ENCODE peak calls at places on chromosomes 2 and 18, in seven cellular contexts. One of them, this sample, is unnamed.

GRCh38 chr2:39696838-39697237 is 31.1 kb downstream of the TMEM178A start:
- DNase-seq in HL-60: no peak
- DNase-seq in dorsolateral prefrontal cortex: no peak
- DNase-seq in psoas muscle: no peak
- DNase-seq in tibial nerve: no peak
- DNase-seq in astrocyte of the spinal cord: peak; percentile 85
- DNase-seq in endodermal cell: no peak
- DNase-seq in this sample: no peak

GRCh38 chr18:48735070-48735676 is 196.3 kb downstream of the CTIF start:
- DNase-seq in HL-60: no peak
- DNase-seq in dorsolateral prefrontal cortex: no peak
- DNase-seq in psoas muscle: no peak
- DNase-seq in tibial nerve: no peak
- DNase-seq in astrocyte of the spinal cord: peak; percentile 25
- DNase-seq in endodermal cell: peak; percentile 68
- DNase-seq in this sample: no peak

GRCh38 chr2:212156114-212156513 is 382.5 kb downstream of the ERBB4 start:
- DNase-seq in HL-60: no peak
- DNase-seq in dorsolateral prefrontal cortex: no peak
- DNase-seq in psoas muscle: no peak
- DNase-seq in tibial nerve: no peak
- DNase-seq in astrocyte of the spinal cord: no peak
- DNase-seq in endodermal cell: no peak
- DNase-seq in this sample: no peak

GRCh38 chr2:46923011-46923669 is 7.5 kb upstream of the MCFD2 start:
- DNase-seq in HL-60: no peak
- DNase-seq in dorsolateral prefrontal cortex: no peak
- DNase-seq in psoas muscle: no peak
- DNase-seq in tibial nerve: no peak
- DNase-seq in astrocyte of the spinal cord: no peak
- DNase-seq in endodermal cell: no peak
- DNase-seq in this sample: no peak

GRCh38 chr2:13093644-13094043 is 376.9 kb downstream of the TRIB2 start:
- DNase-seq in HL-60: no peak
- DNase-seq in dorsolateral prefrontal cortex: no peak
- DNase-seq in psoas muscle: no peak
- DNase-seq in tibial nerve: no peak
- DNase-seq in astrocyte of the spinal cord: no peak
- DNase-seq in endodermal cell: no peak
- DNase-seq in this sample: no peak

GRCh38 chr2:202339052-202339870 is 36.9 kb upstream of the BMPR2 start:
- DNase-seq in HL-60: no peak
- DNase-seq in dorsolateral prefrontal cortex: no peak
- DNase-seq in psoas muscle: no peak
- DNase-seq in tibial nerve: no peak
- DNase-seq in astrocyte of the spinal cord: peak; percentile 62
- DNase-seq in endodermal cell: no peak
- DNase-seq in this sample: no peak

GRCh38 chr18:39647627-39648502 is 2082.3 kb upstream of the CELF4 start:
- DNase-seq in HL-60: no peak
- DNase-seq in dorsolateral prefrontal cortex: no peak
- DNase-seq in psoas muscle: no peak
- DNase-seq in tibial nerve: no peak
- DNase-seq in astrocyte of the spinal cord: peak; percentile 95
- DNase-seq in endodermal cell: no peak
- DNase-seq in this sample: no peak

GRCh38 chr2:206955253-206955652 is 15.9 kb downstream of the CPO start:
- DNase-seq in HL-60: no peak
- DNase-seq in dorsolateral prefrontal cortex: no peak
- DNase-seq in psoas muscle: no peak
- DNase-seq in tibial nerve: no peak
- DNase-seq in astrocyte of the spinal cord: no peak
- DNase-seq in endodermal cell: no peak
- DNase-seq in this sample: no peak

GRCh38 chr18:61554117-61554776 is 221.0 kb downstream of the CDH20 start:
- DNase-seq in HL-60: no peak
- DNase-seq in dorsolateral prefrontal cortex: no peak
- DNase-seq in psoas muscle: peak; percentile 54
- DNase-seq in tibial nerve: no peak
- DNase-seq in astrocyte of the spinal cord: no peak
- DNase-seq in endodermal cell: no peak
- DNase-seq in this sample: no peak

GRCh38 chr2:240303896-240304745 is 131.3 kb upstream of the GPC1 start:
- DNase-seq in HL-60: no peak
- DNase-seq in dorsolateral prefrontal cortex: no peak
- DNase-seq in psoas muscle: no peak
- DNase-seq in tibial nerve: no peak
- DNase-seq in astrocyte of the spinal cord: no peak
- DNase-seq in endodermal cell: peak; percentile 35
- DNase-seq in this sample: no peak

GRCh38 chr2:42913280-42913878 is 121.0 kb upstream of the HAAO start:
- DNase-seq in HL-60: no peak
- DNase-seq in dorsolateral prefrontal cortex: no peak
- DNase-seq in psoas muscle: no peak
- DNase-seq in tibial nerve: no peak
- DNase-seq in astrocyte of the spinal cord: no peak
- DNase-seq in endodermal cell: no peak
- DNase-seq in this sample: no peak

DNA sequence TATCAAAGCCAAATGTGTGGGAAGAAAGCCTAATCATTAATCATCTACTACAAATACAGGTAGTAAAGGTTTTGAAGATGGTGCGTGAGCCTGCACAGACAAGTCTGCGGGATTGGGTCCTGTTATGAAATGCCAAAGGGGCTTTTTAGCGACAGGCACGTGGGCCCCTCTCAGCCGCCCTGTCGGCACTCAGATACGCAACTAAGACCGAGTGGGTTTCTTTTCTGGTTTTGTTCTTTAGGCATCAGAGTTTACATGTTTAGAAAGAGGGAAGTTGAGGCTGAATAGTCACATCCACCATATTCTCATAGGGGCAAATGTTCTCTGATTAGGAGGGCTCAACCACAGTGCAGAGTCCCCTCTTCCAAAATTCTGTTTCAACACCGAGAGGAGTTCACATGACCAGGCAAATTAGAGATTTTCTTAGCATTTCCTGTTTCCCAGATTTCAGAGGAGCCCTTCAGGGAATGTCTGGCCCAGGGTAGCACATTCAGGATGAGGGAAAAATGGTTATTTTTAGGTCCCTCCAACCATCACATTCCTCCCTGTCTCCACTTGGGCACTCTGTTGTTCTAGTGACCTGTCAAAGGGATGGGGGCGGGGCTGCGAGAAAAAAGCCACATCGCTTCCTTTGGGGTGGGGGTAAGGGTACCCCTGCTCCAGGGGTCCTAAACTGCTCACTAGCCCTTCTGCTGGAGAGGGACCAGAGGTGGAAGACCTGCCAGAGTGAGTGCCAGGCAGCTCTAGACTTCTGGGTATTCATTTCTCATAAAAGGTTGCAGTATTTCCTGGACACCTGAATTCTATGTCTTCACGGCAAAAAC is 159.2 kb downstream of the BCL2 start:
- DNase-seq in HL-60: no peak
- DNase-seq in dorsolateral prefrontal cortex: no peak
- DNase-seq in psoas muscle: no peak
- DNase-seq in tibial nerve: no peak
- DNase-seq in astrocyte of the spinal cord: no peak
- DNase-seq in endodermal cell: no peak
- DNase-seq in this sample: no peak
- H3K4me3 ChIP-seq in HL-60: no peak overlapping the region
- H3K4me3 ChIP-seq in dorsolateral prefrontal cortex: no peak overlapping the region
- H3K4me3 ChIP-seq in psoas muscle: no peak overlapping the region
- H3K4me3 ChIP-seq in tibial nerve: no peak overlapping the region
- H3K4me3 ChIP-seq in astrocyte of the spinal cord: no peak overlapping the region
- H3K4me3 ChIP-seq in endodermal cell: no peak overlapping the region
- H3K4me3 ChIP-seq in this sample: peak overlapping the region; percentile 46

DNA sequence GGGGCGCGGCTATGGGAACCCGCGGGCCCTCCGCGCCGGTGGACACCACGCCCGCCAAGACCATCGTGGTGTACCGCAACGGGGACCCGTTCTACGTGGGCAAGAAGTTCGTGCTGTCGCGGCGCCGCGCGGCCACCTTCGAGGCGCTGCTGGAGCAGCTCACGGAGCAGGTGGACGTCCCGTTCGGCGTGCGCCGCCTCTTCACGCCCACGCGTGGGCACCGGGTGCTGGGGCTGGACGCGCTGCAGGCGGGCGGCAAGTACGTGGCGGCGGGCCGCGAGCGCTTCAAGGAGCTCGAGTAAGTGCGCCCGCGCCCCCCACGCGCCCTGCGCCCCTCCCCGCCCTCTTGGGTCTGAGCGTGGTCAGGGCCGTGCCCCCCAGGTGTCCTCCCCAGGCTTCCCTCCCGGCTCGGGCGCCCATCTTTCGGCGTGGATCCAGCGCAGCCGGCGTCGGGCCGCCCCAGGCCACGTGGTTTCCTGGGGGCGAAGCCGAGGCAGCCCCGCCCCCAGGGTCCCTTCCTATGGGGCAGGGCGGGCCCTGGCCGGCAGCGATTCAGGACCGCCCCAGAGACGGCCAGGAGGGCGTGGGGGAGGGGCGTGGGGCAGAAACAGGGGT is 473 bp downstream of the DCDC2C start:
- DNase-seq in HL-60: no peak
- DNase-seq in dorsolateral prefrontal cortex: no peak
- DNase-seq in psoas muscle: no peak
- DNase-seq in tibial nerve: no peak
- DNase-seq in astrocyte of the spinal cord: no peak
- DNase-seq in endodermal cell: no peak
- DNase-seq in this sample: no peak
- H3K4me3 ChIP-seq in HL-60: no peak overlapping the region
- H3K4me3 ChIP-seq in dorsolateral prefrontal cortex: peak overlapping the region; percentile 39
- H3K4me3 ChIP-seq in psoas muscle: no peak overlapping the region
- H3K4me3 ChIP-seq in tibial nerve: peak overlapping the region; percentile 47
- H3K4me3 ChIP-seq in astrocyte of the spinal cord: no peak overlapping the region
- H3K4me3 ChIP-seq in endodermal cell: no peak overlapping the region
- H3K4me3 ChIP-seq in this sample: no peak overlapping the region

DNA sequence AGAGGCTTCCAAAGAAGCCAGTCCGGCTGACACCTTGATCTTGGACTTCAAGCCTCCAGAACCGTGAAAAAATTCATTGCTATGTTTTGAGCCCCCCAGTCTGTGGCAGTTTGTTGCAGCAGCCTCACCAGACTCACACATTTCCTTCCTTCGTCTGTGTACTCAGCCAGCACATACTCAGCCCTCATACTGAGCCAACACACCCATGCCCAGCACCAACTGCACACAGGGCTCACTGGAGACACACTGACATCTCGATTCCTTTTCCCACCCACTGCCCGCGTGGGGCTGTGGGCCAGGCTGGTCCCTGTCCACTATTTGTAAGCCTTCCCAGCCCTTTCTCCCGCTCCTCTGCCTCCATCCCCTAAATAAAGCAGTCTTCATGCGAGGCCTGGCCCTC is 24.1 kb upstream of the NMUR1 start:
- DNase-seq in HL-60: no peak
- DNase-seq in dorsolateral prefrontal cortex: no peak
- DNase-seq in psoas muscle: no peak
- DNase-seq in tibial nerve: no peak
- DNase-seq in astrocyte of the spinal cord: no peak
- DNase-seq in endodermal cell: no peak
- DNase-seq in this sample: no peak
- H3K4me3 ChIP-seq in HL-60: no peak overlapping the region
- H3K4me3 ChIP-seq in dorsolateral prefrontal cortex: no peak overlapping the region
- H3K4me3 ChIP-seq in psoas muscle: peak overlapping the region; percentile 23
- H3K4me3 ChIP-seq in tibial nerve: peak overlapping the region; percentile 35
- H3K4me3 ChIP-seq in astrocyte of the spinal cord: no peak overlapping the region
- H3K4me3 ChIP-seq in endodermal cell: no peak overlapping the region
- H3K4me3 ChIP-seq in this sample: peak overlapping the region; percentile 24

GRCh38 chr2:69754633-69755032 is 12.7 kb downstream of the ANXA4 start:
- DNase-seq in HL-60: no peak
- DNase-seq in dorsolateral prefrontal cortex: no peak
- DNase-seq in psoas muscle: no peak
- DNase-seq in tibial nerve: no peak
- DNase-seq in astrocyte of the spinal cord: no peak
- DNase-seq in endodermal cell: no peak
- DNase-seq in this sample: no peak
- H3K4me3 ChIP-seq in HL-60: no peak overlapping the region
- H3K4me3 ChIP-seq in dorsolateral prefrontal cortex: no peak overlapping the region
- H3K4me3 ChIP-seq in psoas muscle: no peak overlapping the region
- H3K4me3 ChIP-seq in tibial nerve: no peak overlapping the region
- H3K4me3 ChIP-seq in astrocyte of the spinal cord: no peak overlapping the region
- H3K4me3 ChIP-seq in endodermal cell: no peak overlapping the region
- H3K4me3 ChIP-seq in this sample: no peak overlapping the region

GRCh38 chr2:171128461-171128860 is 32.2 kb downstream of the TLK1 start:
- DNase-seq in HL-60: no peak
- DNase-seq in dorsolateral prefrontal cortex: no peak
- DNase-seq in psoas muscle: no peak
- DNase-seq in tibial nerve: no peak
- DNase-seq in astrocyte of the spinal cord: no peak
- DNase-seq in endodermal cell: no peak
- DNase-seq in this sample: no peak

GRCh38 chr2:171134624-171135230 is 26.0 kb downstream of the TLK1 start:
- DNase-seq in HL-60: no peak
- DNase-seq in dorsolateral prefrontal cortex: no peak
- DNase-seq in psoas muscle: no peak
- DNase-seq in tibial nerve: no peak
- DNase-seq in astrocyte of the spinal cord: no peak
- DNase-seq in endodermal cell: no peak
- DNase-seq in this sample: no peak

GRCh38 chr2:171136024-171136423 is 24.7 kb downstream of the TLK1 start:
- DNase-seq in HL-60: no peak
- DNase-seq in dorsolateral prefrontal cortex: no peak
- DNase-seq in psoas muscle: no peak
- DNase-seq in tibial nerve: no peak
- DNase-seq in astrocyte of the spinal cord: no peak
- DNase-seq in endodermal cell: no peak
- DNase-seq in this sample: peak; percentile 33

GRCh38 chr2:171132086-171132485 is 28.6 kb downstream of the TLK1 start:
- DNase-seq in HL-60: no peak
- DNase-seq in dorsolateral prefrontal cortex: no peak
- DNase-seq in psoas muscle: no peak
- DNase-seq in tibial nerve: no peak
- DNase-seq in astrocyte of the spinal cord: no peak
- DNase-seq in endodermal cell: no peak
- DNase-seq in this sample: no peak
- H3K4me3 ChIP-seq in HL-60: no peak overlapping the region
- H3K4me3 ChIP-seq in dorsolateral prefrontal cortex: no peak overlapping the region
- H3K4me3 ChIP-seq in psoas muscle: no peak overlapping the region
- H3K4me3 ChIP-seq in tibial nerve: no peak overlapping the region
- H3K4me3 ChIP-seq in astrocyte of the spinal cord: no peak overlapping the region
- H3K4me3 ChIP-seq in endodermal cell: no peak overlapping the region
- H3K4me3 ChIP-seq in this sample: no peak overlapping the region

DNA sequence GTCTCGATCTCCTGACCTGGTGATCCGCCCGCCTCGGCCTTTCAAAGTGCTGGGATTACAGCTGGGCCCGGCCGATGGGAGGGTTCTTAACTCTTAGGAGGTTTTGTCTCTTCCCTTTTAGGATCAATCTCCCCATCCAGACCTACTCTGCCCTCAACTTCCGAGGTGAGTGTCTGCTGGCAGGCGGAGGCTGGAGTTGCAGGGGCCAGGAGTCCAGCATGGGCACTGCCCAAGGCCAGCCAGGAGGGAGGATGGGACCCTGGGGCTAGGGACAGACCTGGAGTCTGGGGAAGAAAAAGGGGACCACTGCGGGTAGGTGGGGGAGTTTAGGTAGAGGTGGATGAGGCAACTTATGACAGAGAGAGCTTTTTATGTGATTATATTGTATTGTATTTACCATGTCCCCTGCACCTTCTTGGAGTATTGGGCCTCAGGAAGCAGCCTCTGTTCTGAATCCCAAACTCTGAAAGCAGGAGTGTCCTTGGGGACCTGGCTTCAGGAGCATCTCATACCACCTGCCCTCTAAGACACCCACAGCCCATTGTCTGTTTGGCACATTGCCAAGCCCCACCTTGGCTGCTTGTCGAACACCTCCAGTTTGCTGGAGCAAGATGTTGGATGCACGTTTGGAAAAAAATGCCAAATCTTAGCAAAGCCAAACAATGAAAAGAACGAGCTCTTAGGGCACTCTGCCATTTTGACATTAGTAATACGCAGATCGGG is 5.6 kb downstream of the DES start:
- DNase-seq in HL-60: no peak
- DNase-seq in dorsolateral prefrontal cortex: no peak
- DNase-seq in psoas muscle: peak; percentile 61
- DNase-seq in tibial nerve: no peak
- DNase-seq in astrocyte of the spinal cord: no peak
- DNase-seq in endodermal cell: no peak
- DNase-seq in this sample: no peak
- H3K4me3 ChIP-seq in HL-60: no peak overlapping the region
- H3K4me3 ChIP-seq in dorsolateral prefrontal cortex: no peak overlapping the region
- H3K4me3 ChIP-seq in psoas muscle: peak overlapping the region; percentile 93
- H3K4me3 ChIP-seq in tibial nerve: no peak overlapping the region
- H3K4me3 ChIP-seq in astrocyte of the spinal cord: no peak overlapping the region
- H3K4me3 ChIP-seq in endodermal cell: no peak overlapping the region
- H3K4me3 ChIP-seq in this sample: no peak overlapping the region